ENCODE peak calls at places on chromosomes 6 and 20, in nine cellular contexts. One of them, this sample, is unnamed.

GRCh38 chr6:108588586-108588985 is 27.9 kb downstream of the FOXO3 start:
- DNase-seq in sigmoid colon: no peak
- DNase-seq in K562: no peak
- DNase-seq in GM23338: peak; percentile 34
- DNase-seq in HL-60: no peak
- DNase-seq in esophagus muscularis mucosa: no peak
- DNase-seq in endothelial cell of umbilical vein: peak; percentile 78
- DNase-seq in HepG2: no peak
- DNase-seq in Panc1: no peak
- DNase-seq in this sample: peak; percentile 31

GRCh38 chr20:61118429-61119224 is 133.4 kb upstream of the CDH4 start:
- DNase-seq in sigmoid colon: no peak
- DNase-seq in K562: no peak
- DNase-seq in GM23338: no peak
- DNase-seq in HL-60: no peak
- DNase-seq in esophagus muscularis mucosa: no peak
- DNase-seq in endothelial cell of umbilical vein: no peak
- DNase-seq in HepG2: no peak
- DNase-seq in Panc1: no peak
- DNase-seq in this sample: no peak

GRCh38 chr6:165010556-165011535 is 298.6 kb downstream of the C6orf118 start:
- DNase-seq in sigmoid colon: no peak
- DNase-seq in K562: no peak
- DNase-seq in GM23338: peak; percentile 29
- DNase-seq in HL-60: no peak
- DNase-seq in esophagus muscularis mucosa: no peak
- DNase-seq in endothelial cell of umbilical vein: no peak
- DNase-seq in HepG2: no peak
- DNase-seq in Panc1: no peak
- DNase-seq in this sample: no peak

GRCh38 chr20:18258126-18258860 is 30.0 kb upstream of the ZNF133 start:
- DNase-seq in sigmoid colon: no peak
- DNase-seq in K562: no peak
- DNase-seq in GM23338: peak; percentile 41
- DNase-seq in HL-60: no peak
- DNase-seq in esophagus muscularis mucosa: peak; percentile 53
- DNase-seq in endothelial cell of umbilical vein: no peak
- DNase-seq in HepG2: peak; percentile 39
- DNase-seq in Panc1: no peak
- DNase-seq in this sample: no peak

GRCh38 chr6:107644513-107644912 is 154.6 kb downstream of the SOBP start:
- DNase-seq in sigmoid colon: no peak
- DNase-seq in K562: no peak
- DNase-seq in GM23338: no peak
- DNase-seq in HL-60: no peak
- DNase-seq in esophagus muscularis mucosa: no peak
- DNase-seq in endothelial cell of umbilical vein: no peak
- DNase-seq in HepG2: no peak
- DNase-seq in Panc1: no peak
- DNase-seq in this sample: no peak

GRCh38 chr20:42442728-42443127 is 747.0 kb downstream of the PTPRT start:
- DNase-seq in sigmoid colon: no peak
- DNase-seq in K562: no peak
- DNase-seq in GM23338: no peak
- DNase-seq in HL-60: no peak
- DNase-seq in esophagus muscularis mucosa: no peak
- DNase-seq in endothelial cell of umbilical vein: no peak
- DNase-seq in HepG2: no peak
- DNase-seq in Panc1: no peak
- DNase-seq in this sample: no peak

GRCh38 chr6:25250878-25251277 is 28.3 kb upstream of the CARMIL1 start:
- DNase-seq in sigmoid colon: no peak
- DNase-seq in K562: no peak
- DNase-seq in GM23338: no peak
- DNase-seq in HL-60: no peak
- DNase-seq in esophagus muscularis mucosa: no peak
- DNase-seq in endothelial cell of umbilical vein: no peak
- DNase-seq in HepG2: no peak
- DNase-seq in Panc1: no peak
- DNase-seq in this sample: no peak

GRCh38 chr20:10537850-10538480 is 102.9 kb downstream of the SLX4IP start:
- DNase-seq in sigmoid colon: no peak
- DNase-seq in K562: no peak
- DNase-seq in GM23338: no peak
- DNase-seq in HL-60: no peak
- DNase-seq in esophagus muscularis mucosa: no peak
- DNase-seq in endothelial cell of umbilical vein: no peak
- DNase-seq in HepG2: no peak
- DNase-seq in Panc1: no peak
- DNase-seq in this sample: no peak

GRCh38 chr6:7467007-7467897 is 74.2 kb upstream of the DSP start:
- DNase-seq in sigmoid colon: no peak
- DNase-seq in K562: no peak
- DNase-seq in GM23338: peak; percentile 27
- DNase-seq in HL-60: no peak
- DNase-seq in esophagus muscularis mucosa: no peak
- DNase-seq in endothelial cell of umbilical vein: no peak
- DNase-seq in HepG2: peak; percentile 97
- DNase-seq in Panc1: no peak
- DNase-seq in this sample: peak; percentile 54

GRCh38 chr6:46370622-46371021 is 120.6 kb downstream of the RCAN2 start:
- DNase-seq in sigmoid colon: no peak
- DNase-seq in K562: peak; percentile 12
- DNase-seq in GM23338: no peak
- DNase-seq in HL-60: no peak
- DNase-seq in esophagus muscularis mucosa: no peak
- DNase-seq in endothelial cell of umbilical vein: no peak
- DNase-seq in HepG2: peak; percentile 43
- DNase-seq in Panc1: no peak
- DNase-seq in this sample: no peak

GRCh38 chr6:130222775-130223174 is at the start of gene SAMD3:
- DNase-seq in sigmoid colon: no peak
- DNase-seq in K562: no peak
- DNase-seq in GM23338: no peak
- DNase-seq in HL-60: no peak
- DNase-seq in esophagus muscularis mucosa: no peak
- DNase-seq in endothelial cell of umbilical vein: no peak
- DNase-seq in HepG2: no peak
- DNase-seq in Panc1: no peak
- DNase-seq in this sample: no peak

GRCh38 chr6:3057063-3057462 is 11.2 kb upstream of the RIPK1 start:
- DNase-seq in sigmoid colon: no peak
- DNase-seq in K562: no peak
- DNase-seq in GM23338: no peak
- DNase-seq in HL-60: no peak
- DNase-seq in esophagus muscularis mucosa: no peak
- DNase-seq in endothelial cell of umbilical vein: no peak
- DNase-seq in HepG2: no peak
- DNase-seq in Panc1: no peak
- DNase-seq in this sample: no peak

GRCh38 chr6:3053231-3053508 is 15.1 kb upstream of the RIPK1 start:
- DNase-seq in sigmoid colon: no peak
- DNase-seq in K562: no peak
- DNase-seq in GM23338: no peak
- DNase-seq in HL-60: no peak
- DNase-seq in esophagus muscularis mucosa: no peak
- DNase-seq in endothelial cell of umbilical vein: no peak
- DNase-seq in HepG2: peak; percentile 89
- DNase-seq in Panc1: no peak
- DNase-seq in this sample: no peak

DNA sequence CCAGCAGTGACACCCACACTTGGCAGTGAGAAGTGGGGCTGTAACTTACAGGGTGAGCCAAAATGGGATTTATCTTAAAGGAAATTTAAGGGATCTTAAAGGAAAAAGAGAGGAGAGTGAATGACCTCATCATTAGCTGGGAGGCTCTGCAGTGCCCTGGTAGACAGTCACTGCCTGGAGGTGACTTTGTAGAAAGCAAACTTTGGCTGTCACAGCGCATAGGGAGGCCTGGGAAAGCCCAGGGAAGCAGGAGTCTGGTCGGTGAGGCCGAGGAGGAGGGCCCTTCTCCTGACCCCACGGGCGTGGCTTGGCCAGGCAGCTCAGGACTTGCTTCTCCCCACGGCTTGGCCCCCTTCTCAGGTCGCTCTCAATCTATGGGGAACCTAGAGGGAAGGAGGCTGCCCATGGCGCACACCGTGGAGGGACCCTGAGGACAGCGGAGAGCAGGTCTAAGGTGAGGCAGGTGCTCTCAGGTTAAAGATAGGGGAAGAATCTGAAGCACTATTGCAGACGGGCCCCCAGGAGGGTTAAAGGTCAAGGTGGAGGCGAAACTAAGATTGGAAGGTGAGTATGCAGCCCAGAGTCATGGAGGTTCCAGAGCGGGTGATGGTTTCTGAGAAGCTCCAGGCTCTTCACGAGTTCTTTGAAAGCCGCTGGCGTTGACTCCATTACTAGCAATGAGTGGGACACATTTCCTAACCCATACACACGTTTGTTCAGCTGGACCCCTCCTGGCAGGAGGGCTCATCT is 15.6 kb upstream of the RIPK1 start:
- DNase-seq in sigmoid colon: no peak
- DNase-seq in K562: no peak
- DNase-seq in GM23338: no peak
- DNase-seq in HL-60: no peak
- DNase-seq in esophagus muscularis mucosa: no peak
- DNase-seq in endothelial cell of umbilical vein: no peak
- DNase-seq in HepG2: no peak
- DNase-seq in Panc1: no peak
- DNase-seq in this sample: no peak
- H3K4me3 ChIP-seq in sigmoid colon: no peak overlapping the region
- H3K4me3 ChIP-seq in K562: peak overlapping the region; percentile 66
- H3K4me3 ChIP-seq in GM23338: peak overlapping the region; percentile 70
- H3K4me3 ChIP-seq in HL-60: no peak overlapping the region
- H3K4me3 ChIP-seq in esophagus muscularis mucosa: no peak overlapping the region
- H3K4me3 ChIP-seq in endothelial cell of umbilical vein: no peak overlapping the region
- H3K4me3 ChIP-seq in HepG2: peak overlapping the region; percentile 80
- H3K4me3 ChIP-seq in Panc1: peak overlapping the region; percentile 56
- H3K4me3 ChIP-seq in this sample: peak overlapping the region; percentile 57

DNA sequence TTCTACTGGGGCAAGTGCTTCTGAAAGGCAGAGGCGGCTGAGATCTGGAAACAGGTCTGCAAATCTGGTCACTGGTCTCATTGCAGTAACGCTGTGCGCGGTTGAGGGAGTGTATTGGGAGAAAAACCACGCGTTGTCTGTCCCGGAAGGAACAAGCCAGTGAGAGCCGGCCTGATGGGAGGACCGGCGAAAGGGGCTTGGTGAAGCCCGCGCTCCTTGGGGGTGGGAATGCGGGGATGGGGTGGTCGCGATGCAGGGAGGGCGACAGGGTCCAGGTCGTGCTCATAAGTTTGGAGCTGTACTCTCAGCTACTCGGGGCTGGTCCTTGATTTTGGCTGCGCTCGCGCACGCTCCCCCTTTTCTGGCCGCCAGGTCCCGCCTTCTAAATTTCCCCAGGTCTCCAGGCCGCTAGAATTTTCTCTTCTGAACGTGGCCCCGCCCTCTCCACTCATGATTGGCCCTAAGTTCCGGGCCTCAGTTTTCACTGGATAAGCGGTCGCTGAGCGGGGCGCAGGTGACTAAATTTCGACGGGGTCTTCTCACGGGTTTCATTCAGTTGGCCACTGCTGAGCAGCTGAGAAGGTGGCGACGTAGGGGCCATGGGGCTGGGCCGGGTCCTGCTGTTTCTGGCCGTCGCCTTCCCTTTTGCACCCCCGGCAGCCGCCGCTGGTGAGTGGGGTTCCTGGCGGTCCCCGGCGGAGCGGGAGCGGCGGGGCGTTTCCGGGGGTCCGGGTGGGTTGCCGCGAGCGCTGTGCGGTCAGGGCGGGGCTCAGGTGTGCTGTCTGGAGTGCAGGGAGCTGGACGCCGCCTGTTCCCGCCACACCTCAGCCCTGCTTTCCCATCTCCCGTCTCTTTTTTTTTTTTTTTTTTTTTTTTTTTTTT is at the start of gene MICB:
- DNase-seq in sigmoid colon: peak; percentile 83
- DNase-seq in K562: peak; percentile 91
- DNase-seq in GM23338: peak; percentile 99
- DNase-seq in HL-60: peak; percentile 88
- DNase-seq in esophagus muscularis mucosa: peak; percentile 97
- DNase-seq in endothelial cell of umbilical vein: peak; percentile 85
- DNase-seq in HepG2: peak; percentile 82
- DNase-seq in Panc1: no peak
- DNase-seq in this sample: peak; percentile 85
- TF ChIP-seq POLR2AphosphoS5 in sigmoid colon: no peak
- TF ChIP-seq POLR2AphosphoS5 in K562: no peak
- TF ChIP-seq POLR2AphosphoS5 in GM23338: peak; percentile 85
- TF ChIP-seq POLR2AphosphoS5 in HL-60: peak; percentile 22
- TF ChIP-seq POLR2AphosphoS5 in esophagus muscularis mucosa: peak; percentile 55
- TF ChIP-seq POLR2AphosphoS5 in endothelial cell of umbilical vein: peak; percentile 77
- TF ChIP-seq POLR2AphosphoS5 in HepG2: peak; percentile 55
- TF ChIP-seq POLR2AphosphoS5 in Panc1: peak; percentile 84
- TF ChIP-seq POLR2AphosphoS5 in this sample: no peak

GRCh38 chr20:480044-480443 is 17.7 kb upstream of the TBC1D20 start:
- DNase-seq in sigmoid colon: no peak
- DNase-seq in K562: no peak
- DNase-seq in GM23338: no peak
- DNase-seq in HL-60: no peak
- DNase-seq in esophagus muscularis mucosa: no peak
- DNase-seq in endothelial cell of umbilical vein: no peak
- DNase-seq in HepG2: no peak
- DNase-seq in Panc1: no peak
- DNase-seq in this sample: no peak

GRCh38 chr20:478949-479429 is 16.7 kb upstream of the TBC1D20 start:
- DNase-seq in sigmoid colon: no peak
- DNase-seq in K562: peak; percentile 26
- DNase-seq in GM23338: peak; percentile 83
- DNase-seq in HL-60: peak; percentile 51
- DNase-seq in esophagus muscularis mucosa: no peak
- DNase-seq in endothelial cell of umbilical vein: peak; percentile 70
- DNase-seq in HepG2: peak; percentile 84
- DNase-seq in Panc1: peak; percentile 42
- DNase-seq in this sample: no peak

GRCh38 chr20:483791-484644 is 21.7 kb upstream of the TBC1D20 start:
- DNase-seq in sigmoid colon: no peak
- DNase-seq in K562: no peak
- DNase-seq in GM23338: no peak
- DNase-seq in HL-60: no peak
- DNase-seq in esophagus muscularis mucosa: no peak
- DNase-seq in endothelial cell of umbilical vein: peak; percentile 2
- DNase-seq in HepG2: no peak
- DNase-seq in Panc1: no peak
- DNase-seq in this sample: no peak

GRCh38 chr20:479487-479886 is 17.2 kb upstream of the TBC1D20 start:
- DNase-seq in sigmoid colon: no peak
- DNase-seq in K562: no peak
- DNase-seq in GM23338: no peak
- DNase-seq in HL-60: no peak
- DNase-seq in esophagus muscularis mucosa: no peak
- DNase-seq in endothelial cell of umbilical vein: peak; percentile 30
- DNase-seq in HepG2: no peak
- DNase-seq in Panc1: no peak
- DNase-seq in this sample: no peak

GRCh38 chr20:481167-481566 is 18.8 kb upstream of the TBC1D20 start:
- DNase-seq in sigmoid colon: no peak
- DNase-seq in K562: no peak
- DNase-seq in GM23338: no peak
- DNase-seq in HL-60: no peak
- DNase-seq in esophagus muscularis mucosa: no peak
- DNase-seq in endothelial cell of umbilical vein: no peak
- DNase-seq in HepG2: no peak
- DNase-seq in Panc1: no peak
- DNase-seq in this sample: no peak
- H3K27ac ChIP-seq in sigmoid colon: no peak overlapping the region
- H3K27ac ChIP-seq in K562: no peak overlapping the region
- H3K27ac ChIP-seq in GM23338: no peak overlapping the region
- H3K27ac ChIP-seq in HL-60: no peak overlapping the region
- H3K27ac ChIP-seq in esophagus muscularis mucosa: no peak overlapping the region
- H3K27ac ChIP-seq in endothelial cell of umbilical vein: no peak overlapping the region
- H3K27ac ChIP-seq in HepG2: no peak overlapping the region
- H3K27ac ChIP-seq in Panc1: no peak overlapping the region
- H3K27ac ChIP-seq in this sample: no peak overlapping the region

GRCh38 chr6:69780585-69781178 is 16.1 kb downstream of the LMBRD1 start:
- DNase-seq in sigmoid colon: no peak
- DNase-seq in K562: no peak
- DNase-seq in GM23338: no peak
- DNase-seq in HL-60: no peak
- DNase-seq in esophagus muscularis mucosa: no peak
- DNase-seq in endothelial cell of umbilical vein: no peak
- DNase-seq in HepG2: peak; percentile 73
- DNase-seq in Panc1: no peak
- DNase-seq in this sample: no peak
- H3K4me3 ChIP-seq in sigmoid colon: no peak overlapping the region
- H3K4me3 ChIP-seq in K562: no peak overlapping the region
- H3K4me3 ChIP-seq in GM23338: no peak overlapping the region
- H3K4me3 ChIP-seq in HL-60: no peak overlapping the region
- H3K4me3 ChIP-seq in esophagus muscularis mucosa: no peak overlapping the region
- H3K4me3 ChIP-seq in endothelial cell of umbilical vein: no peak overlapping the region
- H3K4me3 ChIP-seq in HepG2: no peak overlapping the region
- H3K4me3 ChIP-seq in Panc1: no peak overlapping the region
- H3K4me3 ChIP-seq in this sample: no peak overlapping the region

This sample was measured in transverse colon.